ENCODE peak calls at places on chromosomes 7 and 10, in nine cellular contexts. One of them, this sample, is unnamed.

GRCh38 chr7:148270576-148270975 is 320.0 kb upstream of the C7orf33 start:
- DNase-seq in NAMALWA: no peak
- DNase-seq in SW480: no peak
- DNase-seq in stimulated activated CD4-positive, alpha-beta T cell treated with anti-CD3 and anti-CD28 coated beads, Interleukin-15, amount 100 ng/mL, for 1 hour: no peak
- DNase-seq in neuronal stem cell: no peak
- DNase-seq in ELF-1: peak
- DNase-seq in SHP77 treated with DMSO at 0.1 percent for 48 hours: no peak
- DNase-seq in HEK293T: no peak
- DNase-seq in endothelial cell: no peak
- DNase-seq in this sample: no peak

GRCh38 chr7:11557627-11558026 is 274.4 kb downstream of the THSD7A start:
- DNase-seq in NAMALWA: peak
- DNase-seq in SW480: peak
- DNase-seq in stimulated activated CD4-positive, alpha-beta T cell treated with anti-CD3 and anti-CD28 coated beads, Interleukin-15, amount 100 ng/mL, for 1 hour: no peak
- DNase-seq in neuronal stem cell: peak
- DNase-seq in ELF-1: peak
- DNase-seq in SHP77 treated with DMSO at 0.1 percent for 48 hours: no peak
- DNase-seq in HEK293T: peak
- DNase-seq in endothelial cell: peak
- DNase-seq in this sample: no peak

GRCh38 chr10:119174109-119174508 is 4.5 kb downstream of the PRDX3 start:
- DNase-seq in NAMALWA: no peak
- DNase-seq in SW480: no peak
- DNase-seq in stimulated activated CD4-positive, alpha-beta T cell treated with anti-CD3 and anti-CD28 coated beads, Interleukin-15, amount 100 ng/mL, for 1 hour: no peak
- DNase-seq in neuronal stem cell: no peak
- DNase-seq in ELF-1: no peak
- DNase-seq in SHP77 treated with DMSO at 0.1 percent for 48 hours: no peak
- DNase-seq in HEK293T: no peak
- DNase-seq in endothelial cell: no peak
- DNase-seq in this sample: no peak

GRCh38 chr7:3922175-3922635 is 621.2 kb downstream of the SDK1 start:
- DNase-seq in NAMALWA: peak
- DNase-seq in SW480: peak
- DNase-seq in stimulated activated CD4-positive, alpha-beta T cell treated with anti-CD3 and anti-CD28 coated beads, Interleukin-15, amount 100 ng/mL, for 1 hour: no peak
- DNase-seq in neuronal stem cell: peak
- DNase-seq in ELF-1: peak
- DNase-seq in SHP77 treated with DMSO at 0.1 percent for 48 hours: peak
- DNase-seq in HEK293T: peak
- DNase-seq in endothelial cell: peak
- DNase-seq in this sample: peak

GRCh38 chr7:87779806-87780205 is 96.4 kb downstream of the SLC25A40 start:
- DNase-seq in NAMALWA: no peak
- DNase-seq in SW480: no peak
- DNase-seq in stimulated activated CD4-positive, alpha-beta T cell treated with anti-CD3 and anti-CD28 coated beads, Interleukin-15, amount 100 ng/mL, for 1 hour: no peak
- DNase-seq in neuronal stem cell: no peak
- DNase-seq in ELF-1: no peak
- DNase-seq in SHP77 treated with DMSO at 0.1 percent for 48 hours: no peak
- DNase-seq in HEK293T: no peak
- DNase-seq in endothelial cell: no peak
- DNase-seq in this sample: no peak

GRCh38 chr7:51069411-51070083 is 247.1 kb downstream of the COBL start:
- DNase-seq in NAMALWA: no peak
- DNase-seq in SW480: peak
- DNase-seq in stimulated activated CD4-positive, alpha-beta T cell treated with anti-CD3 and anti-CD28 coated beads, Interleukin-15, amount 100 ng/mL, for 1 hour: no peak
- DNase-seq in neuronal stem cell: no peak
- DNase-seq in ELF-1: no peak
- DNase-seq in SHP77 treated with DMSO at 0.1 percent for 48 hours: no peak
- DNase-seq in HEK293T: no peak
- DNase-seq in endothelial cell: no peak
- DNase-seq in this sample: no peak

GRCh38 chr10:43863270-43863669 is 214.6 kb upstream of the ZNF32 start:
- DNase-seq in NAMALWA: no peak
- DNase-seq in SW480: no peak
- DNase-seq in stimulated activated CD4-positive, alpha-beta T cell treated with anti-CD3 and anti-CD28 coated beads, Interleukin-15, amount 100 ng/mL, for 1 hour: no peak
- DNase-seq in neuronal stem cell: no peak
- DNase-seq in ELF-1: no peak
- DNase-seq in SHP77 treated with DMSO at 0.1 percent for 48 hours: no peak
- DNase-seq in HEK293T: no peak
- DNase-seq in endothelial cell: no peak
- DNase-seq in this sample: no peak

GRCh38 chr7:139078911-139079310 is 30.6 kb downstream of the ZC3HAV1 start:
- DNase-seq in NAMALWA: no peak
- DNase-seq in SW480: no peak
- DNase-seq in stimulated activated CD4-positive, alpha-beta T cell treated with anti-CD3 and anti-CD28 coated beads, Interleukin-15, amount 100 ng/mL, for 1 hour: no peak
- DNase-seq in neuronal stem cell: no peak
- DNase-seq in ELF-1: no peak
- DNase-seq in SHP77 treated with DMSO at 0.1 percent for 48 hours: no peak
- DNase-seq in HEK293T: no peak
- DNase-seq in endothelial cell: no peak
- DNase-seq in this sample: no peak

GRCh38 chr10:73537288-73537687 is 41.5 kb upstream of the PPP3CB start:
- DNase-seq in NAMALWA: no peak
- DNase-seq in SW480: no peak
- DNase-seq in stimulated activated CD4-positive, alpha-beta T cell treated with anti-CD3 and anti-CD28 coated beads, Interleukin-15, amount 100 ng/mL, for 1 hour: no peak
- DNase-seq in neuronal stem cell: no peak
- DNase-seq in ELF-1: no peak
- DNase-seq in SHP77 treated with DMSO at 0.1 percent for 48 hours: no peak
- DNase-seq in HEK293T: no peak
- DNase-seq in endothelial cell: no peak
- DNase-seq in this sample: no peak

GRCh38 chr7:84744388-84744787 is 442.5 kb downstream of the SEMA3D start:
- DNase-seq in NAMALWA: no peak
- DNase-seq in SW480: no peak
- DNase-seq in stimulated activated CD4-positive, alpha-beta T cell treated with anti-CD3 and anti-CD28 coated beads, Interleukin-15, amount 100 ng/mL, for 1 hour: no peak
- DNase-seq in neuronal stem cell: no peak
- DNase-seq in ELF-1: no peak
- DNase-seq in SHP77 treated with DMSO at 0.1 percent for 48 hours: no peak
- DNase-seq in HEK293T: no peak
- DNase-seq in endothelial cell: no peak
- DNase-seq in this sample: no peak

GRCh38 chr7:5417106-5418071 is 6.2 kb downstream of the TNRC18 start:
- DNase-seq in NAMALWA: no peak
- DNase-seq in SW480: no peak
- DNase-seq in stimulated activated CD4-positive, alpha-beta T cell treated with anti-CD3 and anti-CD28 coated beads, Interleukin-15, amount 100 ng/mL, for 1 hour: no peak
- DNase-seq in neuronal stem cell: no peak
- DNase-seq in ELF-1: peak
- DNase-seq in SHP77 treated with DMSO at 0.1 percent for 48 hours: no peak
- DNase-seq in HEK293T: no peak
- DNase-seq in endothelial cell: no peak
- DNase-seq in this sample: no peak

GRCh38 chr10:18400911-18401260 is 250.5 kb downstream of the NSUN6 start:
- DNase-seq in NAMALWA: no peak
- DNase-seq in SW480: peak
- DNase-seq in stimulated activated CD4-positive, alpha-beta T cell treated with anti-CD3 and anti-CD28 coated beads, Interleukin-15, amount 100 ng/mL, for 1 hour: no peak
- DNase-seq in neuronal stem cell: no peak
- DNase-seq in ELF-1: peak
- DNase-seq in SHP77 treated with DMSO at 0.1 percent for 48 hours: peak
- DNase-seq in HEK293T: peak
- DNase-seq in endothelial cell: peak
- DNase-seq in this sample: no peak

GRCh38 chr7:85234746-85235145 is 47.9 kb upstream of the SEMA3D start:
- DNase-seq in NAMALWA: no peak
- DNase-seq in SW480: no peak
- DNase-seq in stimulated activated CD4-positive, alpha-beta T cell treated with anti-CD3 and anti-CD28 coated beads, Interleukin-15, amount 100 ng/mL, for 1 hour: no peak
- DNase-seq in neuronal stem cell: no peak
- DNase-seq in ELF-1: peak
- DNase-seq in SHP77 treated with DMSO at 0.1 percent for 48 hours: no peak
- DNase-seq in HEK293T: no peak
- DNase-seq in endothelial cell: no peak
- DNase-seq in this sample: no peak

GRCh38 chr10:71089162-71089561 is 123.2 kb upstream of the UNC5B start:
- DNase-seq in NAMALWA: no peak
- DNase-seq in SW480: no peak
- DNase-seq in stimulated activated CD4-positive, alpha-beta T cell treated with anti-CD3 and anti-CD28 coated beads, Interleukin-15, amount 100 ng/mL, for 1 hour: no peak
- DNase-seq in neuronal stem cell: no peak
- DNase-seq in ELF-1: no peak
- DNase-seq in SHP77 treated with DMSO at 0.1 percent for 48 hours: no peak
- DNase-seq in HEK293T: peak
- DNase-seq in endothelial cell: no peak
- DNase-seq in this sample: peak

GRCh38 chr7:72476608-72477305 is 64.6 kb upstream of the CALN1 start:
- DNase-seq in NAMALWA: no peak
- DNase-seq in SW480: no peak
- DNase-seq in stimulated activated CD4-positive, alpha-beta T cell treated with anti-CD3 and anti-CD28 coated beads, Interleukin-15, amount 100 ng/mL, for 1 hour: no peak
- DNase-seq in neuronal stem cell: no peak
- DNase-seq in ELF-1: no peak
- DNase-seq in SHP77 treated with DMSO at 0.1 percent for 48 hours: no peak
- DNase-seq in HEK293T: no peak
- DNase-seq in endothelial cell: no peak
- DNase-seq in this sample: no peak

GRCh38 chr7:105195891-105196290 is 181.9 kb downstream of the KMT2E start:
- DNase-seq in NAMALWA: no peak
- DNase-seq in SW480: no peak
- DNase-seq in stimulated activated CD4-positive, alpha-beta T cell treated with anti-CD3 and anti-CD28 coated beads, Interleukin-15, amount 100 ng/mL, for 1 hour: no peak
- DNase-seq in neuronal stem cell: no peak
- DNase-seq in ELF-1: no peak
- DNase-seq in SHP77 treated with DMSO at 0.1 percent for 48 hours: no peak
- DNase-seq in HEK293T: no peak
- DNase-seq in endothelial cell: no peak
- DNase-seq in this sample: no peak

GRCh38 chr10:101643546-101643945 is 51.4 kb downstream of the FBXW4 start:
- DNase-seq in NAMALWA: no peak
- DNase-seq in SW480: no peak
- DNase-seq in stimulated activated CD4-positive, alpha-beta T cell treated with anti-CD3 and anti-CD28 coated beads, Interleukin-15, amount 100 ng/mL, for 1 hour: no peak
- DNase-seq in neuronal stem cell: peak
- DNase-seq in ELF-1: peak
- DNase-seq in SHP77 treated with DMSO at 0.1 percent for 48 hours: no peak
- DNase-seq in HEK293T: no peak
- DNase-seq in endothelial cell: no peak
- DNase-seq in this sample: no peak

This sample was measured in K562.